ENCODE peak calls at places on chromosome 17, in seven cellular contexts. A is SK-N-SH, H is HFF-Myc, F is fibroblast of villous mesenchyme, Z is AG04449, T is body of pancreas, W is AG04450. P is an unnamed sample.

GRCh38 chr17:51245535-51245934 is 14.3 kb downstream of the MBTD1 start:
- DNase-seq in H (no peak), F (no peak), T (no peak), A (no peak), Z (no peak), W (no peak), P (no peak)

GRCh38 chr17:62804822-62805221 is 3.3 kb downstream of the MARCHF10 start:
- DNase-seq in H (no peak), Z (no peak), A (no peak), F (peak), W (no peak), T (no peak), P (no peak)

GRCh38 chr17:36590082-36590481 is 1.6 kb upstream of the DHRS11 start:
- DNase-seq in Z (no peak), H (no peak), F (peak), T (no peak), W (no peak), A (no peak), P (no peak)

GRCh38 chr17:36856169-36856568 is 81.1 kb upstream of the LHX1 start:
- DNase-seq in W (no peak), A (no peak), T (peak), H (no peak), F (no peak), Z (no peak), P (no peak)

GRCh38 chr17:81245024-81245664 is 6.0 kb downstream of the NDUFAF8 start:
- DNase-seq in T (no peak), Z (no peak), F (no peak), H (no peak), A (no peak), W (no peak), P (no peak)

GRCh38 chr17:80790021-80790765 is 201.4 kb upstream of the CHMP6 start:
- DNase-seq in Z (no peak), W (no peak), F (peak), A (no peak), H (no peak), T (no peak), P (no peak)

GRCh38 chr17:76578376-76578775 is 7.3 kb downstream of the ST6GALNAC2 start:
- DNase-seq in H (no peak), Z (no peak), F (no peak), A (no peak), W (no peak), T (no peak), P (no peak)

GRCh38 chr17:78236362-78237127 is 5.1 kb downstream of the TMEM235 start:
- DNase-seq in F (no peak), A (no peak), Z (no peak), H (no peak), T (no peak), W (no peak), P (no peak)

GRCh38 chr17:55726440-55726839 is 3.8 kb upstream of the TMEM100 start:
- DNase-seq in T (peak), W (peak), Z (peak), A (peak), F (peak), H (peak), P (peak)

GRCh38 chr17:73902416-73903181 is 258.4 kb upstream of the SDK2 start:
- DNase-seq in W (no peak), Z (no peak), F (no peak), A (no peak), T (peak), H (no peak), P (no peak)

GRCh38 chr17:652310-652709 is 62.3 kb downstream of the VPS53 start:
- DNase-seq in Z (no peak), W (no peak), H (no peak), F (no peak), A (no peak), T (peak), P (no peak)

GRCh38 chr17:12301551-12301950 is 280.9 kb downstream of the MAP2K4 start:
- DNase-seq in A (no peak), F (no peak), Z (no peak), H (no peak), T (no peak), W (no peak), P (no peak)

GRCh38 chr17:48215583-48216139 is 108.1 kb downstream of the SNX11 start:
- DNase-seq in F (peak), Z (no peak), T (no peak), W (no peak), H (no peak), A (peak), P (no peak)

GRCh38 chr17:54626146-54626703 is 274.4 kb upstream of the TOM1L1 start:
- DNase-seq in T (no peak), Z (no peak), H (no peak), A (no peak), F (no peak), W (no peak), P (no peak)

GRCh38 chr17:5635949-5636348 is 51.6 kb upstream of the NLRP1 start:
- DNase-seq in W (no peak), Z (no peak), T (no peak), A (no peak), H (no peak), F (no peak), P (no peak)

GRCh38 chr17:80647746-80648145 is 103.1 kb downstream of the RPTOR start:
- DNase-seq in F (peak), Z (peak), H (peak), A (no peak), T (no peak), W (peak), P (peak)

GRCh38 chr17:43591750-43592562 is 45.8 kb upstream of the ETV4 start:
- DNase-seq in H (peak), F (peak), W (peak), A (peak), Z (no peak), T (peak), P (no peak)

GRCh38 chr17:81844887-81845286 is 10.0 kb upstream of the PPP1R27 start:
- DNase-seq in W (no peak), A (no peak), T (no peak), H (no peak), Z (no peak), F (no peak), P (no peak)

GRCh38 chr17:74427048-74427762 is 4.7 kb upstream of the GPRC5C start:
- DNase-seq in A (no peak), T (peak), Z (no peak), W (no peak), H (no peak), F (no peak), P (no peak)

GRCh38 chr17:66268247-66268927 is 34.0 kb upstream of the PRKCA start:
- DNase-seq in H (no peak), W (peak), F (peak), A (no peak), T (no peak), Z (peak), P (peak)

GRCh38 chr17:65035191-65035590 is 21.3 kb downstream of the GNA13 start:
- DNase-seq in F (peak), Z (no peak), A (no peak), T (no peak), H (no peak), W (no peak), P (no peak)

GRCh38 chr17:75367312-75367711 is 38.2 kb downstream of the GRB2 start:
- DNase-seq in Z (no peak), T (no peak), F (peak), A (no peak), H (no peak), W (no peak), P (no peak)

GRCh38 chr17:74773871-74774286 is 2.3 kb downstream of the NAT9 start:
- DNase-seq in Z (peak), T (no peak), W (no peak), H (no peak), A (no peak), F (peak), P (no peak)

GRCh38 chr17:63191610-63192009 is 225.6 kb downstream of the TANC2 start:
- DNase-seq in H (no peak), Z (no peak), A (no peak), F (no peak), T (no peak), W (no peak), P (no peak)

GRCh38 chr17:79299349-79299748 is 224.7 kb downstream of the ENGASE start:
- DNase-seq in W (no peak), F (no peak), Z (no peak), A (no peak), H (no peak), T (no peak), P (no peak)
- TF ChIP-seq CTCF in W (no peak), F (no peak), Z (no peak), A (no peak), H (no peak), T (no peak), P (no peak)

DNA sequence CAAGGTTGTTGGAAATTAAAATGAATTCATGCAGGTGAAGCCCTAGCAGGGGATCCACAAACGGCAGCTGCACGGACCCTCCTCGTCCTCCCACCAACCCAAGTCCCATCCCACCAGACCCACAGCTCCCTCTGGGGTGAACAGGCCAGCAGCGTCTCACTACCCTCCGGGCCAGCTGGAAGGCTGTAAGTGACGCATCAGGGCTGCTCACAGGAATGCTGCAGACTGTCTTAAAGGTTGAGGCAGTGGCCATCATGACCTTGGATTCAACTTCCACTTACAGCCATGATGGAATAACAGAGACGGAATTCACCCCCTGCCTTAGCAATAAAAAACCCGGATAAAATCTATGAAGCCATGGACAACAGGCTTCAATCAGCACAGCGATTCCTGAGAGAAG is 10.7 kb downstream of the FAM83G start:
- DNase-seq in W (peak), H (no peak), A (no peak), F (peak), Z (no peak), T (no peak), P (no peak)
- H3K4me3 ChIP-seq in W (peak), H (no peak), A (no peak), F (no peak), Z (no peak), T (no peak), P (no peak)

GRCh38 chr17:31598388-31598760 is 206.9 kb downstream of the RAB11FIP4 start:
- DNase-seq in W (no peak), H (no peak), T (no peak), F (no peak), A (no peak), Z (no peak), P (no peak)

GRCh38 chr17:31596382-31597323 is 205.2 kb downstream of the RAB11FIP4 start:
- DNase-seq in F (peak), A (no peak), Z (peak), T (peak), H (peak), W (peak), P (peak)

GRCh38 chr17:31595666-31596381 is 204.3 kb downstream of the RAB11FIP4 start:
- DNase-seq in W (no peak), Z (no peak), F (no peak), A (no peak), H (no peak), T (no peak), P (no peak)

GRCh38 chr17:31597646-31598387 is 206.3 kb downstream of the RAB11FIP4 start:
- DNase-seq in W (no peak), T (no peak), F (no peak), H (no peak), Z (no peak), A (no peak), P (no peak)

GRCh38 chr17:31598921-31599571 is 207.6 kb downstream of the RAB11FIP4 start:
- DNase-seq in A (no peak), Z (no peak), T (peak), F (no peak), H (no peak), W (no peak), P (no peak)
- TF ChIP-seq CTCF in A (no peak), Z (no peak), T (no peak), F (no peak), H (no peak), W (no peak), P (no peak)

GRCh38 chr17:7041607-7042506 is 2.0 kb downstream of the SLC16A11 start:
- DNase-seq in F (no peak), Z (no peak), H (no peak), A (peak), W (no peak), T (no peak), P (no peak)

GRCh38 chr17:7042507-7043194 is 1.2 kb downstream of the SLC16A11 start:
- DNase-seq in A (peak), F (no peak), H (no peak), W (no peak), T (no peak), Z (no peak), P (no peak)

GRCh38 chr17:7043195-7043543 is 723 bp downstream of the SLC16A11 start:
- DNase-seq in Z (no peak), A (peak), H (no peak), W (no peak), T (no peak), F (no peak), P (no peak)

GRCh38 chr17:7045492-7046126 is 1.7 kb upstream of the SLC16A11 start:
- DNase-seq in A (peak), Z (peak), H (no peak), T (peak), F (peak), W (peak), P (peak)

DNA sequence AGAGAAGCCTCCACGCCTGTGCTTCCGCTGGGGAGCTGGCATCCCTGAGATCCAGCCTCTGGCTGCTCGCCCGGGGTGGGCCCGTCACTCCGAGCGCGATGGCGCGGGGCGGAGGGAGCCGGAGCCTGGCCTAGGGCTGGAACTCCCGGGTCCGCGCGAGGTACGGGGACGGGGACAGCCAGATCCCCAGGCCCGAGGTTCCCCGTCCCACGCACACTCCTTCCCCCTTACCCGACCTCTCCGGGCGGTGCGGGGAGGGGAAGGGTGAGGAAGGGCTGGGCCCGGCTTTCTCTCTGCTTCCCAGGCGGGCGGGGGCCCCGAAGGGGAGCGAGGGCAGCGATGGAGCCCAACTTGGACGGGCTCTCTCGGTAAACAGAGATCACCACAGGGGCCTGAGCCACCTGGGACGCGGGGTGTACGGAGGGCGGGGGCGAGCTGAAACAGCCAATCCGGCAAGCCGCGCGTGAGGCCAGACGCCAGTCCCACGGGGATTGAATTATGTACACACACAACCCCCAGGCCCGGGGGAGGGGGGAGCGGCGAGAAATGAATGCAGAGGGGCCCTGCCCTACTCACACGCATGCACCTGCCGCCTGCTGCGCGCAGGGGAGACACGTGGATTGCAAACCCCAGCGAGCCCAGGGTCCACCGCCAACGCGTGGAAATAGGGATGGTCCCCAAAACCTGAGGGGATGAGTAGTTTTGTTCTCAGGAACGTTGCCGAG is at the start of gene SLC16A11:
- DNase-seq in T (peak), Z (no peak), H (no peak), A (peak), F (no peak), W (no peak), P (no peak)
- H3K4me3 ChIP-seq in T (no peak), Z (peak), H (peak), A (peak), F (peak), W (peak), P (peak)

DNA sequence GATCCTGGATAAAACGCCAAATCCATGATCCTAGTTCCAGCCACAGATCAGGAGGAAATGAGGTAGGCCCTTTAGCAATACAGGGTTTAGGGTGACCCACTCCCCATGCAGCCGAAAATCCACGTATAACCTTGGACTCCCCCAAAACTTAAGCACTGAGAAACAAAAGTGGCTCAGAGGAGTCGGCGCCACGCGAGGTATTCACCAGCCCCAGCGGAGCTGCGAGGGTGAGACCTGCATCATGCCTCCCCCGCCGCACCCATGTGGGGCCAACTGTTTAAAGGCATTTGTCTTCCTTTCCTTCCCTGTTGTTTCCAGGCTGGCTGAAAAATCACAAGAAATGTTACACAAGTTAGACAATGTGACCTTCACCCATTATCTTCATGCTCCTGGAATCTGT is 98.3 kb upstream of the METRNL start:
- DNase-seq in H (no peak), A (peak), W (no peak), F (no peak), T (no peak), Z (no peak), P (no peak)
- TF ChIP-seq CTCF in H (no peak), A (no peak), W (no peak), F (no peak), T (no peak), Z (no peak), P (no peak)

DNA sequence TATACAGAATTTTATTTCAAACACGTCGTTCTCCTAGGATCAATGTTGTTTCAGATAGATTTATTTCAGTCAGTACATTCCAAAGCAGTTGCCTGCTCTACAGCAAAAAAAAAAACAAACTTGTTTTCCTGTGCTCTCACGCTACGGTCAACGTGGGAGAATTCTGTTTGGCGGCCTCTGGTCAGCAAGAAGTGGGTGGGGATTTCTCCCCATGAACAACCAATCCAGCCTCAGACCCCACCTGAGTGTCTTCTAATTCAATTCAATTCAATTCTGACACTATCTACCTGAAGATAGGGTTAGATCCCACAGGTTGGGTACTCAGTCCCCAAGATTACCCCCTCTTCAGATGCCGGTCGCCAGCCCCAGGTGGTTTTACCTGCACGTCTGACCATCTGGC is 22.1 kb downstream of the C17orf58 start:
- DNase-seq in H (no peak), A (no peak), F (peak), W (no peak), T (no peak), Z (no peak), P (no peak)
- H3K4me3 ChIP-seq in H (no peak), A (no peak), F (no peak), W (no peak), T (no peak), Z (no peak), P (no peak)

DNA sequence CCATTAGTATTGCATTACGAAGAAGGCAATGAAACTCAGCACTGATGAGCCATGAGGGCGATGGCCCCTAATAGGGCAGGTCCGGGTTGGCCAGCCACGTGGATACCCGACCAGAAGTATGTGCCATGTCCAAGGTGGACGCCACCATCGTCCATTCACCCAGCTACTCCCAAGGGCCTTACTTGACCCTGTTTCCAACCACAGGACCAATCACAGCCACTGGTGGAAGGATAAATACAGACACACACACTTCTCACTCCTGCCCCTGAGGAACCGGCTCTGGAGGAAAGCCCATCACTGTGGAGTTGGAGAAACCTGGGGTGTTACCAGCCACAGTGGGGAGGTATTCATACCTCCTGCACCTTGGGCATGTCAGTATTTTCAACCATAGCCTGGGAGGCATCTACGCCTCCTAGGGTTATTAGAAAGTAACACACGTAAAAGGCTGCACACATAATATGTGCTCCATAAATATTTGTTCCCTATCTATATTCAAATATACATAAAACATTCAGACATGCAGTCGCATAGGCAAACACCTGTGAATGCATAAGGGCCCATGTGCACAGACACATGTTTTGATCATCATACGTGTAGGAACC is 5.4 kb upstream of the ITGA3 start:
- DNase-seq in F (no peak), Z (no peak), W (no peak), H (no peak), A (no peak), T (no peak), P (no peak)
- TF ChIP-seq CTCF in F (no peak), Z (no peak), W (no peak), H (no peak), A (peak), T (no peak), P (no peak)

GRCh38 chr17:44968225-44969143 is at the start of gene C1QL1:
- DNase-seq in T (peak), H (no peak), Z (no peak), F (peak), W (peak), A (peak), P (peak)

GRCh38 chr17:44971776-44972483 is 3.8 kb upstream of the C1QL1 start:
- DNase-seq in F (peak), W (no peak), H (no peak), T (no peak), A (no peak), Z (peak), P (no peak)

GRCh38 chr17:44967907-44968224 is 237 bp downstream of the C1QL1 start:
- DNase-seq in T (no peak), A (no peak), F (no peak), Z (no peak), W (no peak), H (no peak), P (no peak)

GRCh38 chr17:44969144-44969780 is 1.2 kb upstream of the C1QL1 start:
- DNase-seq in A (peak), W (no peak), T (no peak), F (no peak), H (no peak), Z (no peak), P (no peak)

DNA sequence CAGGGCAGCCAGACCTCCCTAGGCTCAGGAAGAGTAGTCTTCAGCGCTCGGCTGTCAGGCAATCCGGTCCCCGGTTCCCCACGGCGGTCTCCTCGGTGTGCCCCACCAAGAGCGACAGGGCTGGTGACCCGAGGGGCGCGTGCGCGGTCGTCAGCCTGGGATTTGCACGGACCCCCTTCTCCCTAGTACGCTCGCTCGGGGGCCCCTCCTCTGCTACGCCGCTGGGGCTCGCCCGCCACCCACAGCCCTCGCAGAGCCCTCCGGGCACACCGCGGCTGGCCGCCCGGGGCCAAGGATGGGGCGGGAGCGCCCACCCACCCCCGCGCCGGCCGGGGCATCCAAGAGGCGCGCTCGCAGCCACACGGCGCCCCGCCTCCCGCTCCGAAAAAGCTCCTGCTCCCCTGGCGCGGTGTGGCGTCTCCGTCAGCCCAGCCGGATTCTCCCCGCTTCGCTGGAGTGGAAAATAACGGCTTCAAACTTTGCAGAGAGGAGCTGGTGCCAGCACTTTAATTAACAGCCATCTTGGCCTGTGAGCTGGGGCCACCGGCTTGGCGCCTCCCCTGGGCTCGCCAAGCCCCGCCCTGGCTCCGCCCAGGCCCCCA is 2.1 kb upstream of the C1QL1 start:
- DNase-seq in T (peak), A (peak), Z (no peak), H (no peak), F (peak), W (no peak), P (no peak)
- H3K4me3 ChIP-seq in T (no peak), A (peak), Z (peak), H (peak), F (peak), W (peak), P (peak)